ENCODE peak calls at places on chromosomes 12 and 14, in eight cellular contexts. I, L, Z, E, H, U, G and F are unnamed samples. For H3K4me1, the result is how much of the 10 kb centered on the place peaks cover.

GRCh38 chr14:50741571-50741970 is 73.5 kb upstream of the SAV1 start:
- DNase-seq in I (no peak), L (peak), Z (no peak), E (no peak), H (no peak), U (peak), G (no peak), F (peak)

GRCh38 chr14:50233335-50234250 is 2.2 kb upstream of the SOS2 start:
- DNase-seq in I (no peak), L (no peak), Z (no peak), E (no peak), H (no peak), U (no peak), G (no peak), F (no peak)

GRCh38 chr12:56487448-56488040 is 417 bp downstream of the GLS2 start:
- DNase-seq in I (peak), L (no peak), Z (peak), E (no peak), H (peak), U (no peak), G (peak), F (no peak)

GRCh38 chr12:74365178-74365964 is 172.3 kb upstream of the ATXN7L3B start:
- DNase-seq in I (no peak), L (peak), Z (no peak), E (no peak), H (no peak), U (no peak), G (no peak), F (no peak)

GRCh38 chr14:75438486-75439080 is 10.8 kb downstream of the JDP2 start:
- DNase-seq in I (no peak), L (no peak), Z (no peak), E (no peak), H (no peak), U (no peak), G (no peak), F (no peak)

GRCh38 chr14:97978336-97978735 is 1181.2 kb downstream of the VRK1 start:
- DNase-seq in I (peak), L (no peak), Z (peak), E (peak), H (peak), U (peak), G (peak), F (no peak)

GRCh38 chr14:70013269-70013873 is 134.2 kb downstream of the SMOC1 start:
- DNase-seq in I (no peak), L (peak), Z (no peak), E (no peak), H (peak), U (peak), G (no peak), F (no peak)

GRCh38 chr12:76250256-76250655 is 98.0 kb downstream of the BBS10 start:
- DNase-seq in I (no peak), L (peak), Z (no peak), E (no peak), H (no peak), U (no peak), G (no peak), F (no peak)

GRCh38 chr12:121781751-121782615 is 11.5 kb downstream of the RHOF start:
- DNase-seq in I (no peak), L (peak), Z (no peak), E (no peak), H (no peak), U (no peak), G (no peak), F (no peak)

GRCh38 chr12:56931474-56931978 is 2.7 kb downstream of the SDR9C7 start:
- DNase-seq in I (no peak), L (peak), Z (no peak), E (no peak), H (peak), U (peak), G (no peak), F (no peak)

GRCh38 chr12:26434299-26434915 is 239.0 kb downstream of the SSPN start:
- DNase-seq in I (no peak), L (peak), Z (no peak), E (no peak), H (peak), U (peak), G (no peak), F (peak)

GRCh38 chr14:91714805-91715204 is 17.1 kb downstream of the CATSPERB start:
- DNase-seq in I (no peak), L (no peak), Z (no peak), E (no peak), H (no peak), U (no peak), G (peak), F (no peak)

GRCh38 chr12:112937741-112938719 is at the start of gene OAS3:
- DNase-seq in I (peak), L (peak), Z (peak), E (peak), H (peak), U (peak), G (peak), F (peak)

GRCh38 chr14:68511727-68512047 is 281.2 kb downstream of the ZFP36L1 start:
- DNase-seq in I (no peak), L (no peak), Z (no peak), E (no peak), H (no peak), U (no peak), G (no peak), F (no peak)
- H3K4me1 ChIP-seq in I (under half), L (under half), Z (under half), E (under half), H (under half), U (under half), G (under half), F (half or more)

GRCh38 chr14:61575751-61576150 is 119.6 kb upstream of the HIF1A start:
- DNase-seq in I (no peak), L (no peak), Z (no peak), E (no peak), H (no peak), U (no peak), G (no peak), F (peak)

GRCh38 chr14:61575126-61575525 is 120.2 kb upstream of the HIF1A start:
- DNase-seq in I (no peak), L (no peak), Z (no peak), E (no peak), H (no peak), U (no peak), G (no peak), F (no peak)

GRCh38 chr14:61573321-61573720 is 122.0 kb upstream of the HIF1A start:
- DNase-seq in I (no peak), L (no peak), Z (no peak), E (no peak), H (no peak), U (no peak), G (no peak), F (no peak)

GRCh38 chr14:61574514-61574807 is 120.9 kb upstream of the HIF1A start:
- DNase-seq in I (no peak), L (no peak), Z (no peak), E (no peak), H (no peak), U (no peak), G (no peak), F (no peak)

DNA sequence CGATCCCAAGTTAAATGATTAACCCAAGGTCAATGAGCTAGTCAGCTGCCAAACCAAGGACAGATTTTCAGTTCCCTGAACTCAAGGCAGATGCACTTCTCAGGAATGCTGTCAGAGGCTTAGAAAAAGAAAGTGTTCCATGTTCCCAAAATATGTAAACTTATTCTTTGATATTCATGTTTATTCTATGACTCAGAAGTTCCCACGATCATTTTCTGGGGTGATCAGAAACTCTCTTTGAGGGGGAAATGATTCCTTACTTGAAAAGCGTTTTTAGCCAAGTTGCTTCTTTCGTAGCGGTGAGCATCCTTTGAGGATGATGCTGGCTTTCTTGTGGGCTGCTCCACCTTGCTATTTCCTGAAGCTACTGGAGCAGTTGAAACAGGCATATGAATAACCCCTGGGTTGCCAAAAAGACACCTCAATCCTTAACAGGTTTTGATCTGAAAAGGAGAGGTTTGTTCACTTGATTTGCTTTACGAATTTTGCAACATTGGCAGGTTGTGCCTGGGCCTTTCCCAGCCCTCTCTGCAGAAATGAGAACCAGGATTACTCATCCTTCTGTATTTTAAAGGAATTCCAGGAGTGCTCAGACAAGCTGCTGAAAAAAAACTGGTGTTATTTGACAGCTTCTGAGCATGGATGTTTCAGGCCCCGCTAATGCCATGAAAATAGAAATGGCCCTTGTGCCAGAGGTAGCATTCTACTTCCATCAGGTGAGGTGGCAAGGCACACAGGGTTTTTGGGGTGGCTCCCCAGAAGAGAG is 121.4 kb upstream of the HIF1A start:
- DNase-seq in I (no peak), L (peak), Z (no peak), E (no peak), H (no peak), U (no peak), G (no peak), F (peak)
- H3K4me1 ChIP-seq in I (under half), L (under half), Z (under half), E (under half), H (under half), U (under half), G (under half), F (half or more)

GRCh38 chr14:22493753-22494152 is 95.3 kb downstream of the DAD1 start:
- DNase-seq in I (no peak), L (no peak), Z (no peak), E (no peak), H (no peak), U (no peak), G (no peak), F (no peak)

GRCh38 chr14:22493143-22493542 is 95.9 kb downstream of the DAD1 start:
- DNase-seq in I (no peak), L (no peak), Z (no peak), E (no peak), H (no peak), U (no peak), G (no peak), F (no peak)

GRCh38 chr14:22491683-22492483 is 97.1 kb downstream of the DAD1 start:
- DNase-seq in I (no peak), L (no peak), Z (no peak), E (no peak), H (no peak), U (no peak), G (no peak), F (no peak)

GRCh38 chr14:22494486-22495135 is 94.4 kb downstream of the DAD1 start:
- DNase-seq in I (no peak), L (no peak), Z (no peak), E (no peak), H (no peak), U (no peak), G (no peak), F (no peak)

DNA sequence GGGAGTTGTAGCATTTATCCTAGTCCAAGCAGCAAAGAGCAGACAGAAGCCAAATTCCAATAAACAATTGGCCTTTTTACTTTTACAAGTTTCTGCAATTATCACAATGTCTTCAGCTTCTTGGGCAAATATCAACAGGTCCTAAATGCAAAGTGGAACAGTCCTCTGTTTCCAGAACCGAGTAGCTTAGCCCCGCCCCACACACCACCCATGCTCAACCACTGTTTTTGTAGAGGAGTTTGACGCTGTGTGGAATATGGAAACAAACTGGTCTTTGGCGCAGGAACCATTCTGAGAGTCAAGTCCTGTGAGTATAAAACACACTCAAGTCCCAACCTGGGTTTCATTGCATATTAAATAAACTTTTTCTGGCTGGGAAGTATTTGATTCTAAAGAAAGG is 96.4 kb downstream of the DAD1 start:
- DNase-seq in I (no peak), L (no peak), Z (no peak), E (no peak), H (no peak), U (no peak), G (no peak), F (no peak)
- H3K4me1 ChIP-seq in I (under half), L (under half), Z (under half), E (half or more), H (under half), U (under half), G (under half), F (under half)

DNA sequence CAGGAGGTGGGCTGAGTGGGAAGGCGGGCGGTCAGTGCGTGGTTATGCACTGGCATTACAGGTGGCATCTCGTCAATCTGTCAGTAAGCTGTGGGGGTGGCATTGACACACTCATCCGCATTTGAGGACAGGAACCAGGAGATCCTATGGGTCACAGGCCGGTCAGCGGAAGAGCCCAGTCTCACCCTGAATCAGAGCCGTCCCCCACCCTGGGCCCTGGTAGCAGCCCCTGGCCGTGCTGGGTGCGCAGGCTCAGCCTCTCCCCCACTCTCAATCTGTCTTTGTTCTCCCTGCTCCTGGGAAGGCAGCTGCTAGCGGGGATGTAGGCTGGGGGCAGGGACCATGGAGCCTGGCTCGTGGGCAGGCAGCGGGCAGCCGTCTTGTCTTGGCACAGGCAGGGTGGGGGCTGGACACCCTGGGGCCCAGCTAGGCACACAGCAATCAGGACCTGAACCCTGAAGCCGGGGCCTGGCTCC is 5.1 kb downstream of the INF2 start:
- DNase-seq in I (no peak), L (no peak), Z (no peak), E (no peak), H (no peak), U (no peak), G (no peak), F (no peak)
- H3K4me1 ChIP-seq in I (under half), L (under half), Z (under half), E (half or more), H (under half), U (under half), G (half or more), F (under half)

DNA sequence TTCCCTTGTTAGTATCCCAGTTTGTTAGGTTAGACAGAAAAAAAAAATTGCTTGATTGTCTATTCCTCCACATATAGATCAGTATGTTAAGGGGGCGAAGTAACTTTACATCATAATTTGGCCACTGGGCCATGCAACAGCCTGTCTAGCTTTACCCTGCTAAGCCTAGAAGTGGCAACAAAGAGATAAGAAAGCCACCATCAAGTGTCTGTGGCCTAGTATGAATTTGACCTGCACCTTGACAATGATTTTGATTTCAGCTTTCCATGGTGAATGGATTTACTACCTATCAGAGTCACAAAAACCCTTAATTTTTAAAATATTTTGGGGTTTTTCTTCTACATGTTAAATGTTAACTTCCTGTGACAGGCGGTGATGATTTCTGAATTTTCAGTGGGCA is 63.9 kb downstream of the LIN52 start:
- DNase-seq in I (no peak), L (no peak), Z (no peak), E (no peak), H (no peak), U (no peak), G (no peak), F (no peak)
- H3K4me1 ChIP-seq in I (under half), L (under half), Z (under half), E (under half), H (under half), U (under half), G (under half), F (under half)

GRCh38 chr14:93106541-93107156 is 9.1 kb downstream of the ITPK1 start:
- DNase-seq in I (no peak), L (no peak), Z (no peak), E (no peak), H (no peak), U (no peak), G (no peak), F (no peak)

GRCh38 chr14:93107383-93107782 is 8.3 kb downstream of the ITPK1 start:
- DNase-seq in I (no peak), L (no peak), Z (no peak), E (no peak), H (peak), U (no peak), G (no peak), F (no peak)

GRCh38 chr14:93110856-93111419 is 4.8 kb downstream of the ITPK1 start:
- DNase-seq in I (no peak), L (no peak), Z (no peak), E (no peak), H (no peak), U (no peak), G (no peak), F (no peak)

GRCh38 chr14:93108105-93108504 is 7.6 kb downstream of the ITPK1 start:
- DNase-seq in I (no peak), L (no peak), Z (no peak), E (no peak), H (no peak), U (no peak), G (no peak), F (no peak)

DNA sequence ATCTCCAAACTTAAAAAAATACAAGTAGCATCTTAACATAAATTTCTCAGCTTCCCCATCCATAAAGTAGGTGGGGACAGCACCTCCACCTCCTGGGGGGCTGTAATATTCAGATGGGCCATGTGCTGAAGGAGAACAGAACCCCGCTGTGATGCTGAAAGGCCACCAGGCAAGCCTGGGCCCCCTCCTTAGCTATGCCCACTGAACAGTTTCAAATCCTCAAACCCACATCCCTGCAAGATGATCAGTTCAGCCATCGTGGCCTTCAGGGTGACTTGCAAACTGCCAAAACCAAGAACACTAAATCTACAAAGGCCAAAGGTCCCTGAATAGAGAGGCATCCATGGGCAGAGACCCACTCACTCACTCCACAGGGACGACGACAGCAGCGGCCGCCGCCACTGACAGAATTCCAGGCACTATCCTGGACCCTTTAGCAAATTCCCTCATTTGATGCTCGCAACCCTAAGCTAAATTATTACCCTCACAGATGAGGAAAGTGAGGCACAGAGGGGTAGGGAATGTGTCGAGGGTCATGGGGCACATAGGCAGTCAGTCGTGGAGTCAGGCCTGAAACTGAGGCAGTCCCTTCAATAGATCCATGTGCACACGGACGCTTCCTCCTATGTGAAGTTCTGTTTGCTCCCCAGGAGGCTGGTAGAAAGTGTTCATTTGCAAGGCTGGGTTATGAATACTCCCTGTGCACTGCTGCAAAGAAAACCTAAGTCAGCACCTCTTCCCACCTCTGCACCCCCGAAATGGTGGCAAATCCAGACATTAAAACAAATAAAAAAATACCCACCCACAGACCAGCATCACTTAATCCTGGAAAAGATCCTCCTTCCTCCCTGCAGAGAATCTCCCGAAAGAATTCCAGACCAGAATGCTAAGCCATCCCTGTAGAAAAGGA is 5.9 kb downstream of the ITPK1 start:
- DNase-seq in I (no peak), L (no peak), Z (no peak), E (no peak), H (no peak), U (no peak), G (no peak), F (no peak)
- H3K4me1 ChIP-seq in I (under half), L (under half), Z (under half), E (half or more), H (under half), U (under half), G (under half), F (half or more)

GRCh38 chr12:49748800-49749199 is 7.4 kb downstream of the TMBIM6 start:
- DNase-seq in I (no peak), L (no peak), Z (no peak), E (no peak), H (no peak), U (no peak), G (no peak), F (no peak)
- H3K4me1 ChIP-seq in I (under half), L (under half), Z (half or more), E (half or more), H (under half), U (under half), G (half or more), F (under half)

GRCh38 chr14:105480807-105481801 is 5.6 kb upstream of the CRIP1 start:
- DNase-seq in I (peak), L (peak), Z (peak), E (peak), H (peak), U (peak), G (peak), F (peak)

GRCh38 chr14:105478624-105479305 is 4.1 kb downstream of the CRIP2 start:
- DNase-seq in I (no peak), L (no peak), Z (no peak), E (no peak), H (no peak), U (no peak), G (peak), F (no peak)

GRCh38 chr14:105477659-105478623 is 3.3 kb downstream of the CRIP2 start:
- DNase-seq in I (no peak), L (no peak), Z (no peak), E (peak), H (no peak), U (no peak), G (peak), F (no peak)

GRCh38 chr14:105480165-105480564 is 5.5 kb downstream of the CRIP2 start:
- DNase-seq in I (no peak), L (no peak), Z (no peak), E (no peak), H (no peak), U (no peak), G (no peak), F (no peak)

GRCh38 chr14:105479438-105480164 is 5.0 kb downstream of the CRIP2 start:
- DNase-seq in I (no peak), L (no peak), Z (no peak), E (no peak), H (no peak), U (no peak), G (no peak), F (no peak)
- H3K4me1 ChIP-seq in I (under half), L (under half), Z (under half), E (half or more), H (under half), U (under half), G (half or more), F (under half)

GRCh38 chr12:110316861-110317260 is 35.8 kb downstream of the ATP2A2 start:
- DNase-seq in I (no peak), L (peak), Z (no peak), E (no peak), H (no peak), U (no peak), G (no peak), F (no peak)

GRCh38 chr12:110311903-110312302 is 30.9 kb downstream of the ATP2A2 start:
- DNase-seq in I (no peak), L (no peak), Z (no peak), E (no peak), H (no peak), U (no peak), G (no peak), F (no peak)

GRCh38 chr12:110312581-110313360 is 31.7 kb downstream of the ATP2A2 start:
- DNase-seq in I (no peak), L (peak), Z (no peak), E (no peak), H (no peak), U (no peak), G (no peak), F (no peak)

GRCh38 chr12:110310754-110311153 is 29.7 kb downstream of the ATP2A2 start:
- DNase-seq in I (no peak), L (no peak), Z (no peak), E (no peak), H (no peak), U (no peak), G (no peak), F (no peak)

GRCh38 chr12:110314308-110314707 is 33.3 kb downstream of the ATP2A2 start:
- DNase-seq in I (no peak), L (peak), Z (no peak), E (no peak), H (no peak), U (no peak), G (no peak), F (no peak)
- H3K4me1 ChIP-seq in I (under half), L (under half), Z (under half), E (half or more), H (under half), U (under half), G (under half), F (under half)